ENCODE peak calls at places on chromosomes 6 and 20, in seven cellular contexts. One of them, this sample, is unnamed.

GRCh38 chr6:42007753-42008528 is 42.4 kb upstream of the TAF8 start:
- DNase-seq in IMR-90: no peak
- DNase-seq in uterus: no peak
- DNase-seq in naive thymus-derived CD8-positive, alpha-beta T cell: peak
- DNase-seq in CD4-positive, alpha-beta T cell: peak
- DNase-seq in NCI-H1092 treated with DMSO at 0.1 percent for 48 hours: no peak
- DNase-seq in heart left ventricle: no peak
- DNase-seq in this sample: no peak

GRCh38 chr6:139152892-139153271 is 18.0 kb downstream of the HECA start:
- DNase-seq in uterus: no peak
- DNase-seq in NCI-H1092 treated with DMSO at 0.1 percent for 48 hours: no peak
- DNase-seq in IMR-90: peak
- DNase-seq in CD4-positive, alpha-beta T cell: no peak
- DNase-seq in heart left ventricle: no peak
- DNase-seq in naive thymus-derived CD8-positive, alpha-beta T cell: no peak
- DNase-seq in this sample: no peak

GRCh38 chr6:68196645-68197044 is 438.4 kb upstream of the ADGRB3 start:
- DNase-seq in uterus: no peak
- DNase-seq in heart left ventricle: no peak
- DNase-seq in NCI-H1092 treated with DMSO at 0.1 percent for 48 hours: peak
- DNase-seq in IMR-90: no peak
- DNase-seq in naive thymus-derived CD8-positive, alpha-beta T cell: no peak
- DNase-seq in CD4-positive, alpha-beta T cell: no peak
- DNase-seq in this sample: no peak

GRCh38 chr6:8085053-8085511 is 17.3 kb downstream of the EEF1E1 start:
- DNase-seq in heart left ventricle: no peak
- DNase-seq in naive thymus-derived CD8-positive, alpha-beta T cell: no peak
- DNase-seq in NCI-H1092 treated with DMSO at 0.1 percent for 48 hours: no peak
- DNase-seq in CD4-positive, alpha-beta T cell: no peak
- DNase-seq in IMR-90: peak
- DNase-seq in uterus: no peak
- DNase-seq in this sample: peak

GRCh38 chr20:25081065-25081729 is 744 bp downstream of the VSX1 start:
- DNase-seq in uterus: no peak
- DNase-seq in CD4-positive, alpha-beta T cell: peak
- DNase-seq in heart left ventricle: no peak
- DNase-seq in NCI-H1092 treated with DMSO at 0.1 percent for 48 hours: peak
- DNase-seq in IMR-90: no peak
- DNase-seq in naive thymus-derived CD8-positive, alpha-beta T cell: no peak
- DNase-seq in this sample: no peak

GRCh38 chr20:2519115-2519815 is 10.6 kb upstream of the ZNF343 start:
- DNase-seq in IMR-90: peak
- DNase-seq in uterus: no peak
- DNase-seq in naive thymus-derived CD8-positive, alpha-beta T cell: no peak
- DNase-seq in NCI-H1092 treated with DMSO at 0.1 percent for 48 hours: no peak
- DNase-seq in CD4-positive, alpha-beta T cell: no peak
- DNase-seq in heart left ventricle: no peak
- DNase-seq in this sample: no peak

GRCh38 chr6:102981631-102982030 is 1588.1 kb downstream of the GRIK2 start:
- DNase-seq in naive thymus-derived CD8-positive, alpha-beta T cell: no peak
- DNase-seq in CD4-positive, alpha-beta T cell: no peak
- DNase-seq in heart left ventricle: no peak
- DNase-seq in IMR-90: no peak
- DNase-seq in NCI-H1092 treated with DMSO at 0.1 percent for 48 hours: no peak
- DNase-seq in uterus: no peak
- DNase-seq in this sample: no peak

GRCh38 chr20:2217857-2218529 is 77.8 kb upstream of the TGM3 start:
- DNase-seq in uterus: no peak
- DNase-seq in IMR-90: no peak
- DNase-seq in NCI-H1092 treated with DMSO at 0.1 percent for 48 hours: no peak
- DNase-seq in naive thymus-derived CD8-positive, alpha-beta T cell: no peak
- DNase-seq in CD4-positive, alpha-beta T cell: no peak
- DNase-seq in heart left ventricle: no peak
- DNase-seq in this sample: no peak

GRCh38 chr6:75205776-75206334 is at the start of gene COL12A1:
- DNase-seq in naive thymus-derived CD8-positive, alpha-beta T cell: no peak
- DNase-seq in uterus: peak
- DNase-seq in heart left ventricle: peak
- DNase-seq in CD4-positive, alpha-beta T cell: no peak
- DNase-seq in NCI-H1092 treated with DMSO at 0.1 percent for 48 hours: peak
- DNase-seq in IMR-90: peak
- DNase-seq in this sample: peak

GRCh38 chr20:3046677-3047462 is 1.0 kb downstream of the MRPS26 start:
- DNase-seq in uterus: no peak
- DNase-seq in heart left ventricle: peak
- DNase-seq in IMR-90: no peak
- DNase-seq in naive thymus-derived CD8-positive, alpha-beta T cell: no peak
- DNase-seq in NCI-H1092 treated with DMSO at 0.1 percent for 48 hours: peak
- DNase-seq in CD4-positive, alpha-beta T cell: no peak
- DNase-seq in this sample: no peak

GRCh38 chr6:101845621-101846020 is 452.1 kb downstream of the GRIK2 start:
- DNase-seq in IMR-90: no peak
- DNase-seq in naive thymus-derived CD8-positive, alpha-beta T cell: no peak
- DNase-seq in heart left ventricle: no peak
- DNase-seq in uterus: no peak
- DNase-seq in NCI-H1092 treated with DMSO at 0.1 percent for 48 hours: no peak
- DNase-seq in CD4-positive, alpha-beta T cell: no peak
- DNase-seq in this sample: no peak

GRCh38 chr6:71291991-71292390 is 3.4 kb downstream of the OGFRL1 start:
- DNase-seq in uterus: no peak
- DNase-seq in CD4-positive, alpha-beta T cell: no peak
- DNase-seq in IMR-90: peak
- DNase-seq in heart left ventricle: no peak
- DNase-seq in NCI-H1092 treated with DMSO at 0.1 percent for 48 hours: no peak
- DNase-seq in naive thymus-derived CD8-positive, alpha-beta T cell: no peak
- DNase-seq in this sample: no peak

GRCh38 chr20:21436186-21436585 is 38.9 kb upstream of the NKX2-4 start:
- DNase-seq in NCI-H1092 treated with DMSO at 0.1 percent for 48 hours: no peak
- DNase-seq in CD4-positive, alpha-beta T cell: no peak
- DNase-seq in heart left ventricle: no peak
- DNase-seq in naive thymus-derived CD8-positive, alpha-beta T cell: no peak
- DNase-seq in IMR-90: peak
- DNase-seq in uterus: no peak
- DNase-seq in this sample: no peak

GRCh38 chr6:165231581-165232276 is 77.7 kb downstream of the C6orf118 start:
- DNase-seq in heart left ventricle: no peak
- DNase-seq in naive thymus-derived CD8-positive, alpha-beta T cell: no peak
- DNase-seq in IMR-90: no peak
- DNase-seq in CD4-positive, alpha-beta T cell: no peak
- DNase-seq in uterus: no peak
- DNase-seq in NCI-H1092 treated with DMSO at 0.1 percent for 48 hours: peak
- DNase-seq in this sample: no peak

GRCh38 chr6:6320901-6321300 is 439 bp upstream of the F13A1 start:
- DNase-seq in heart left ventricle: no peak
- DNase-seq in CD4-positive, alpha-beta T cell: no peak
- DNase-seq in naive thymus-derived CD8-positive, alpha-beta T cell: no peak
- DNase-seq in IMR-90: no peak
- DNase-seq in NCI-H1092 treated with DMSO at 0.1 percent for 48 hours: no peak
- DNase-seq in uterus: no peak
- DNase-seq in this sample: no peak

GRCh38 chr6:12136905-12137304 is 124.8 kb downstream of the HIVEP1 start:
- DNase-seq in heart left ventricle: no peak
- DNase-seq in uterus: no peak
- DNase-seq in IMR-90: peak
- DNase-seq in CD4-positive, alpha-beta T cell: no peak
- DNase-seq in naive thymus-derived CD8-positive, alpha-beta T cell: no peak
- DNase-seq in NCI-H1092 treated with DMSO at 0.1 percent for 48 hours: no peak
- DNase-seq in this sample: no peak

GRCh38 chr6:44003345-44004061 is 123.7 kb downstream of the MRPL14 start:
- DNase-seq in heart left ventricle: no peak
- DNase-seq in uterus: no peak
- DNase-seq in CD4-positive, alpha-beta T cell: no peak
- DNase-seq in NCI-H1092 treated with DMSO at 0.1 percent for 48 hours: no peak
- DNase-seq in naive thymus-derived CD8-positive, alpha-beta T cell: no peak
- DNase-seq in IMR-90: no peak
- DNase-seq in this sample: peak

GRCh38 chr6:43412541-43412940 is 14.8 kb upstream of the ABCC10 start:
- DNase-seq in IMR-90: no peak
- DNase-seq in uterus: no peak
- DNase-seq in naive thymus-derived CD8-positive, alpha-beta T cell: no peak
- DNase-seq in NCI-H1092 treated with DMSO at 0.1 percent for 48 hours: no peak
- DNase-seq in heart left ventricle: no peak
- DNase-seq in CD4-positive, alpha-beta T cell: no peak
- DNase-seq in this sample: no peak

GRCh38 chr20:36093804-36094145 is 60.8 kb upstream of the EPB41L1 start:
- DNase-seq in heart left ventricle: no peak
- DNase-seq in NCI-H1092 treated with DMSO at 0.1 percent for 48 hours: no peak
- DNase-seq in naive thymus-derived CD8-positive, alpha-beta T cell: no peak
- DNase-seq in IMR-90: no peak
- DNase-seq in CD4-positive, alpha-beta T cell: no peak
- DNase-seq in uterus: no peak
- DNase-seq in this sample: no peak

GRCh38 chr6:108719477-108719876 is 128.7 kb upstream of the ARMC2 start:
- DNase-seq in uterus: no peak
- DNase-seq in CD4-positive, alpha-beta T cell: no peak
- DNase-seq in IMR-90: no peak
- DNase-seq in heart left ventricle: no peak
- DNase-seq in naive thymus-derived CD8-positive, alpha-beta T cell: no peak
- DNase-seq in NCI-H1092 treated with DMSO at 0.1 percent for 48 hours: no peak
- DNase-seq in this sample: no peak

GRCh38 chr6:150395388-150396009 is 26.7 kb downstream of the IYD start:
- DNase-seq in CD4-positive, alpha-beta T cell: no peak
- DNase-seq in NCI-H1092 treated with DMSO at 0.1 percent for 48 hours: peak
- DNase-seq in uterus: no peak
- DNase-seq in naive thymus-derived CD8-positive, alpha-beta T cell: no peak
- DNase-seq in heart left ventricle: no peak
- DNase-seq in IMR-90: peak
- DNase-seq in this sample: no peak

GRCh38 chr6:152983637-152984386 is 971 bp upstream of the FBXO5 start:
- DNase-seq in naive thymus-derived CD8-positive, alpha-beta T cell: peak
- DNase-seq in IMR-90: peak
- DNase-seq in NCI-H1092 treated with DMSO at 0.1 percent for 48 hours: peak
- DNase-seq in CD4-positive, alpha-beta T cell: peak
- DNase-seq in heart left ventricle: peak
- DNase-seq in uterus: peak
- DNase-seq in this sample: peak

GRCh38 chr6:159213401-159213800 is 44.2 kb downstream of the FNDC1 start:
- DNase-seq in NCI-H1092 treated with DMSO at 0.1 percent for 48 hours: no peak
- DNase-seq in uterus: no peak
- DNase-seq in heart left ventricle: no peak
- DNase-seq in CD4-positive, alpha-beta T cell: no peak
- DNase-seq in naive thymus-derived CD8-positive, alpha-beta T cell: no peak
- DNase-seq in IMR-90: no peak
- DNase-seq in this sample: no peak

GRCh38 chr20:37890643-37891042 is 12.3 kb upstream of the VSTM2L start:
- DNase-seq in heart left ventricle: no peak
- DNase-seq in naive thymus-derived CD8-positive, alpha-beta T cell: no peak
- DNase-seq in NCI-H1092 treated with DMSO at 0.1 percent for 48 hours: peak
- DNase-seq in IMR-90: no peak
- DNase-seq in CD4-positive, alpha-beta T cell: no peak
- DNase-seq in uterus: no peak
- DNase-seq in this sample: no peak

GRCh38 chr6:1082040-1082935 is 229.6 kb upstream of the FOXQ1 start:
- DNase-seq in naive thymus-derived CD8-positive, alpha-beta T cell: no peak
- DNase-seq in heart left ventricle: no peak
- DNase-seq in uterus: no peak
- DNase-seq in NCI-H1092 treated with DMSO at 0.1 percent for 48 hours: no peak
- DNase-seq in IMR-90: peak
- DNase-seq in CD4-positive, alpha-beta T cell: no peak
- DNase-seq in this sample: no peak

GRCh38 chr6:156028310-156029131 is 572.9 kb upstream of the NOX3 start:
- DNase-seq in IMR-90: no peak
- DNase-seq in naive thymus-derived CD8-positive, alpha-beta T cell: no peak
- DNase-seq in heart left ventricle: no peak
- DNase-seq in uterus: no peak
- DNase-seq in CD4-positive, alpha-beta T cell: no peak
- DNase-seq in NCI-H1092 treated with DMSO at 0.1 percent for 48 hours: no peak
- DNase-seq in this sample: no peak

GRCh38 chr20:35257175-35257909 is 20.6 kb downstream of the MMP24OS start:
- DNase-seq in uterus: no peak
- DNase-seq in CD4-positive, alpha-beta T cell: no peak
- DNase-seq in heart left ventricle: no peak
- DNase-seq in IMR-90: peak
- DNase-seq in naive thymus-derived CD8-positive, alpha-beta T cell: no peak
- DNase-seq in NCI-H1092 treated with DMSO at 0.1 percent for 48 hours: no peak
- DNase-seq in this sample: no peak

GRCh38 chr6:100633096-100633766 is 168.5 kb upstream of the SIM1 start:
- DNase-seq in NCI-H1092 treated with DMSO at 0.1 percent for 48 hours: no peak
- DNase-seq in CD4-positive, alpha-beta T cell: no peak
- DNase-seq in heart left ventricle: no peak
- DNase-seq in naive thymus-derived CD8-positive, alpha-beta T cell: no peak
- DNase-seq in IMR-90: peak
- DNase-seq in uterus: no peak
- DNase-seq in this sample: no peak

GRCh38 chr20:9572690-9573089 is 58.3 kb downstream of the LAMP5 start:
- DNase-seq in heart left ventricle: no peak
- DNase-seq in uterus: no peak
- DNase-seq in naive thymus-derived CD8-positive, alpha-beta T cell: no peak
- DNase-seq in IMR-90: no peak
- DNase-seq in NCI-H1092 treated with DMSO at 0.1 percent for 48 hours: no peak
- DNase-seq in CD4-positive, alpha-beta T cell: no peak
- DNase-seq in this sample: no peak

GRCh38 chr20:33908351-33908750 is 85.4 kb upstream of the RALY start:
- DNase-seq in CD4-positive, alpha-beta T cell: no peak
- DNase-seq in naive thymus-derived CD8-positive, alpha-beta T cell: no peak
- DNase-seq in heart left ventricle: no peak
- DNase-seq in uterus: no peak
- DNase-seq in NCI-H1092 treated with DMSO at 0.1 percent for 48 hours: no peak
- DNase-seq in IMR-90: peak
- DNase-seq in this sample: no peak

GRCh38 chr20:22338140-22338708 is 246.1 kb downstream of the FOXA2 start:
- DNase-seq in heart left ventricle: no peak
- DNase-seq in NCI-H1092 treated with DMSO at 0.1 percent for 48 hours: no peak
- DNase-seq in uterus: no peak
- DNase-seq in IMR-90: no peak
- DNase-seq in CD4-positive, alpha-beta T cell: no peak
- DNase-seq in naive thymus-derived CD8-positive, alpha-beta T cell: no peak
- DNase-seq in this sample: no peak

GRCh38 chr6:112235956-112236355 is 18.4 kb downstream of the LAMA4 start:
- DNase-seq in naive thymus-derived CD8-positive, alpha-beta T cell: no peak
- DNase-seq in NCI-H1092 treated with DMSO at 0.1 percent for 48 hours: no peak
- DNase-seq in IMR-90: peak
- DNase-seq in heart left ventricle: no peak
- DNase-seq in CD4-positive, alpha-beta T cell: no peak
- DNase-seq in uterus: no peak
- DNase-seq in this sample: no peak

GRCh38 chr6:34182751-34183531 is 37.1 kb upstream of the GRM4 start:
- DNase-seq in CD4-positive, alpha-beta T cell: peak
- DNase-seq in uterus: no peak
- DNase-seq in IMR-90: no peak
- DNase-seq in heart left ventricle: no peak
- DNase-seq in naive thymus-derived CD8-positive, alpha-beta T cell: peak
- DNase-seq in NCI-H1092 treated with DMSO at 0.1 percent for 48 hours: no peak
- DNase-seq in this sample: no peak